ENCODE peak calls at places on chromosomes 3 and 15, in nine cellular contexts. One of them, this sample, is unnamed.

GRCh38 chr3:17258823-17259436 is 374.2 kb downstream of the PLCL2 start:
- DNase-seq in activated naive CD8-positive, alpha-beta T cell treated with anti-CD3 and anti-CD28 coated beads, Interleukin-2, amount 50 U/mL, for 24 hours: no peak
- DNase-seq in IMR-90: peak
- DNase-seq in KBM-7: peak
- DNase-seq in activated CD8-positive, alpha-beta memory T cell treated with anti-CD3 and anti-CD28 coated beads, Interleukin-2, amount 50 U/mL, for 4 hours: no peak
- DNase-seq in iris pigment epithelial cell: peak
- DNase-seq in HEK293T: peak
- DNase-seq in mammary epithelial cell: peak
- DNase-seq in neural progenitor cell: peak
- DNase-seq in this sample: no peak

GRCh38 chr3:127677541-127678314 is 5.0 kb downstream of the ABTB1 start:
- DNase-seq in activated naive CD8-positive, alpha-beta T cell treated with anti-CD3 and anti-CD28 coated beads, Interleukin-2, amount 50 U/mL, for 24 hours: no peak
- DNase-seq in mammary epithelial cell: no peak
- DNase-seq in activated CD8-positive, alpha-beta memory T cell treated with anti-CD3 and anti-CD28 coated beads, Interleukin-2, amount 50 U/mL, for 4 hours: no peak
- DNase-seq in HEK293T: no peak
- DNase-seq in iris pigment epithelial cell: no peak
- DNase-seq in KBM-7: no peak
- DNase-seq in neural progenitor cell: no peak
- DNase-seq in IMR-90: no peak
- DNase-seq in this sample: peak

GRCh38 chr15:85470549-85471271 is 90.3 kb downstream of the AKAP13 start:
- DNase-seq in activated CD8-positive, alpha-beta memory T cell treated with anti-CD3 and anti-CD28 coated beads, Interleukin-2, amount 50 U/mL, for 4 hours: no peak
- DNase-seq in HEK293T: no peak
- DNase-seq in neural progenitor cell: no peak
- DNase-seq in iris pigment epithelial cell: no peak
- DNase-seq in activated naive CD8-positive, alpha-beta T cell treated with anti-CD3 and anti-CD28 coated beads, Interleukin-2, amount 50 U/mL, for 24 hours: no peak
- DNase-seq in mammary epithelial cell: no peak
- DNase-seq in KBM-7: no peak
- DNase-seq in IMR-90: no peak
- DNase-seq in this sample: no peak

GRCh38 chr3:194974468-194975135 is 288.9 kb downstream of the FAM43A start:
- DNase-seq in activated naive CD8-positive, alpha-beta T cell treated with anti-CD3 and anti-CD28 coated beads, Interleukin-2, amount 50 U/mL, for 24 hours: no peak
- DNase-seq in activated CD8-positive, alpha-beta memory T cell treated with anti-CD3 and anti-CD28 coated beads, Interleukin-2, amount 50 U/mL, for 4 hours: no peak
- DNase-seq in mammary epithelial cell: no peak
- DNase-seq in neural progenitor cell: no peak
- DNase-seq in iris pigment epithelial cell: no peak
- DNase-seq in KBM-7: no peak
- DNase-seq in IMR-90: no peak
- DNase-seq in HEK293T: no peak
- DNase-seq in this sample: no peak

GRCh38 chr3:179658584-179658983 is 5.7 kb downstream of the USP13 start:
- DNase-seq in iris pigment epithelial cell: no peak
- DNase-seq in KBM-7: no peak
- DNase-seq in activated naive CD8-positive, alpha-beta T cell treated with anti-CD3 and anti-CD28 coated beads, Interleukin-2, amount 50 U/mL, for 24 hours: no peak
- DNase-seq in IMR-90: no peak
- DNase-seq in activated CD8-positive, alpha-beta memory T cell treated with anti-CD3 and anti-CD28 coated beads, Interleukin-2, amount 50 U/mL, for 4 hours: no peak
- DNase-seq in mammary epithelial cell: no peak
- DNase-seq in HEK293T: no peak
- DNase-seq in neural progenitor cell: no peak
- DNase-seq in this sample: no peak

GRCh38 chr3:149393355-149394165 is 16.1 kb upstream of the TM4SF1 start:
- DNase-seq in iris pigment epithelial cell: peak
- DNase-seq in HEK293T: peak
- DNase-seq in neural progenitor cell: peak
- DNase-seq in activated naive CD8-positive, alpha-beta T cell treated with anti-CD3 and anti-CD28 coated beads, Interleukin-2, amount 50 U/mL, for 24 hours: peak
- DNase-seq in mammary epithelial cell: peak
- DNase-seq in activated CD8-positive, alpha-beta memory T cell treated with anti-CD3 and anti-CD28 coated beads, Interleukin-2, amount 50 U/mL, for 4 hours: no peak
- DNase-seq in IMR-90: peak
- DNase-seq in KBM-7: peak
- DNase-seq in this sample: no peak

GRCh38 chr15:31453558-31454318 is 127.1 kb downstream of the KLF13 start:
- DNase-seq in IMR-90: no peak
- DNase-seq in iris pigment epithelial cell: no peak
- DNase-seq in KBM-7: no peak
- DNase-seq in mammary epithelial cell: no peak
- DNase-seq in activated CD8-positive, alpha-beta memory T cell treated with anti-CD3 and anti-CD28 coated beads, Interleukin-2, amount 50 U/mL, for 4 hours: no peak
- DNase-seq in HEK293T: no peak
- DNase-seq in neural progenitor cell: no peak
- DNase-seq in activated naive CD8-positive, alpha-beta T cell treated with anti-CD3 and anti-CD28 coated beads, Interleukin-2, amount 50 U/mL, for 24 hours: no peak
- DNase-seq in this sample: no peak

GRCh38 chr15:90654233-90655124 is 62.7 kb upstream of the BLM start:
- DNase-seq in neural progenitor cell: no peak
- DNase-seq in activated CD8-positive, alpha-beta memory T cell treated with anti-CD3 and anti-CD28 coated beads, Interleukin-2, amount 50 U/mL, for 4 hours: no peak
- DNase-seq in activated naive CD8-positive, alpha-beta T cell treated with anti-CD3 and anti-CD28 coated beads, Interleukin-2, amount 50 U/mL, for 24 hours: peak
- DNase-seq in iris pigment epithelial cell: no peak
- DNase-seq in HEK293T: no peak
- DNase-seq in mammary epithelial cell: no peak
- DNase-seq in KBM-7: no peak
- DNase-seq in IMR-90: no peak
- DNase-seq in this sample: no peak

GRCh38 chr15:74173545-74174215 is at the start of gene ISLR:
- DNase-seq in HEK293T: no peak
- DNase-seq in activated naive CD8-positive, alpha-beta T cell treated with anti-CD3 and anti-CD28 coated beads, Interleukin-2, amount 50 U/mL, for 24 hours: no peak
- DNase-seq in KBM-7: no peak
- DNase-seq in IMR-90: peak
- DNase-seq in iris pigment epithelial cell: no peak
- DNase-seq in mammary epithelial cell: no peak
- DNase-seq in neural progenitor cell: no peak
- DNase-seq in activated CD8-positive, alpha-beta memory T cell treated with anti-CD3 and anti-CD28 coated beads, Interleukin-2, amount 50 U/mL, for 4 hours: no peak
- DNase-seq in this sample: no peak

GRCh38 chr3:5510300-5510699 is 322.8 kb downstream of the EDEM1 start:
- DNase-seq in HEK293T: no peak
- DNase-seq in IMR-90: no peak
- DNase-seq in activated CD8-positive, alpha-beta memory T cell treated with anti-CD3 and anti-CD28 coated beads, Interleukin-2, amount 50 U/mL, for 4 hours: no peak
- DNase-seq in mammary epithelial cell: no peak
- DNase-seq in iris pigment epithelial cell: no peak
- DNase-seq in KBM-7: no peak
- DNase-seq in neural progenitor cell: peak
- DNase-seq in activated naive CD8-positive, alpha-beta T cell treated with anti-CD3 and anti-CD28 coated beads, Interleukin-2, amount 50 U/mL, for 24 hours: no peak
- DNase-seq in this sample: no peak

GRCh38 chr3:65777050-65777449 is 261.7 kb downstream of the MAGI1 start:
- DNase-seq in neural progenitor cell: no peak
- DNase-seq in KBM-7: no peak
- DNase-seq in iris pigment epithelial cell: no peak
- DNase-seq in mammary epithelial cell: no peak
- DNase-seq in IMR-90: no peak
- DNase-seq in activated naive CD8-positive, alpha-beta T cell treated with anti-CD3 and anti-CD28 coated beads, Interleukin-2, amount 50 U/mL, for 24 hours: no peak
- DNase-seq in activated CD8-positive, alpha-beta memory T cell treated with anti-CD3 and anti-CD28 coated beads, Interleukin-2, amount 50 U/mL, for 4 hours: no peak
- DNase-seq in HEK293T: no peak
- DNase-seq in this sample: no peak

GRCh38 chr15:82105458-82106205 is 59.8 kb upstream of the MEX3B start:
- DNase-seq in neural progenitor cell: no peak
- DNase-seq in mammary epithelial cell: peak
- DNase-seq in HEK293T: no peak
- DNase-seq in activated naive CD8-positive, alpha-beta T cell treated with anti-CD3 and anti-CD28 coated beads, Interleukin-2, amount 50 U/mL, for 24 hours: no peak
- DNase-seq in IMR-90: peak
- DNase-seq in KBM-7: no peak
- DNase-seq in activated CD8-positive, alpha-beta memory T cell treated with anti-CD3 and anti-CD28 coated beads, Interleukin-2, amount 50 U/mL, for 4 hours: no peak
- DNase-seq in iris pigment epithelial cell: peak
- DNase-seq in this sample: no peak

GRCh38 chr3:100163787-100164186 is 49.5 kb upstream of the FILIP1L start:
- DNase-seq in iris pigment epithelial cell: peak
- DNase-seq in activated CD8-positive, alpha-beta memory T cell treated with anti-CD3 and anti-CD28 coated beads, Interleukin-2, amount 50 U/mL, for 4 hours: no peak
- DNase-seq in HEK293T: no peak
- DNase-seq in activated naive CD8-positive, alpha-beta T cell treated with anti-CD3 and anti-CD28 coated beads, Interleukin-2, amount 50 U/mL, for 24 hours: no peak
- DNase-seq in IMR-90: no peak
- DNase-seq in KBM-7: no peak
- DNase-seq in neural progenitor cell: no peak
- DNase-seq in mammary epithelial cell: no peak
- DNase-seq in this sample: no peak

GRCh38 chr3:170080605-170081004 is 42.8 kb downstream of the GPR160 start:
- DNase-seq in IMR-90: no peak
- DNase-seq in HEK293T: no peak
- DNase-seq in neural progenitor cell: no peak
- DNase-seq in mammary epithelial cell: no peak
- DNase-seq in iris pigment epithelial cell: no peak
- DNase-seq in activated naive CD8-positive, alpha-beta T cell treated with anti-CD3 and anti-CD28 coated beads, Interleukin-2, amount 50 U/mL, for 24 hours: no peak
- DNase-seq in activated CD8-positive, alpha-beta memory T cell treated with anti-CD3 and anti-CD28 coated beads, Interleukin-2, amount 50 U/mL, for 4 hours: no peak
- DNase-seq in KBM-7: no peak
- DNase-seq in this sample: no peak

GRCh38 chr3:34159613-34160420 is 361.4 kb downstream of the PDCD6IP start:
- DNase-seq in IMR-90: no peak
- DNase-seq in mammary epithelial cell: no peak
- DNase-seq in HEK293T: no peak
- DNase-seq in activated naive CD8-positive, alpha-beta T cell treated with anti-CD3 and anti-CD28 coated beads, Interleukin-2, amount 50 U/mL, for 24 hours: no peak
- DNase-seq in iris pigment epithelial cell: no peak
- DNase-seq in neural progenitor cell: no peak
- DNase-seq in activated CD8-positive, alpha-beta memory T cell treated with anti-CD3 and anti-CD28 coated beads, Interleukin-2, amount 50 U/mL, for 4 hours: no peak
- DNase-seq in KBM-7: no peak
- DNase-seq in this sample: no peak

GRCh38 chr15:58932791-58933310 is 628 bp downstream of the SLTM start:
- DNase-seq in activated CD8-positive, alpha-beta memory T cell treated with anti-CD3 and anti-CD28 coated beads, Interleukin-2, amount 50 U/mL, for 4 hours: no peak
- DNase-seq in KBM-7: peak
- DNase-seq in neural progenitor cell: no peak
- DNase-seq in mammary epithelial cell: no peak
- DNase-seq in IMR-90: no peak
- DNase-seq in activated naive CD8-positive, alpha-beta T cell treated with anti-CD3 and anti-CD28 coated beads, Interleukin-2, amount 50 U/mL, for 24 hours: no peak
- DNase-seq in iris pigment epithelial cell: no peak
- DNase-seq in HEK293T: peak
- DNase-seq in this sample: no peak

GRCh38 chr3:129552287-129553050 is 9.5 kb downstream of the H1-8 start:
- DNase-seq in activated naive CD8-positive, alpha-beta T cell treated with anti-CD3 and anti-CD28 coated beads, Interleukin-2, amount 50 U/mL, for 24 hours: no peak
- DNase-seq in activated CD8-positive, alpha-beta memory T cell treated with anti-CD3 and anti-CD28 coated beads, Interleukin-2, amount 50 U/mL, for 4 hours: no peak
- DNase-seq in HEK293T: no peak
- DNase-seq in IMR-90: no peak
- DNase-seq in mammary epithelial cell: no peak
- DNase-seq in KBM-7: no peak
- DNase-seq in iris pigment epithelial cell: no peak
- DNase-seq in neural progenitor cell: no peak
- DNase-seq in this sample: no peak

GRCh38 chr3:13042127-13042931 is 30.9 kb downstream of the IQSEC1 start:
- DNase-seq in iris pigment epithelial cell: no peak
- DNase-seq in activated CD8-positive, alpha-beta memory T cell treated with anti-CD3 and anti-CD28 coated beads, Interleukin-2, amount 50 U/mL, for 4 hours: no peak
- DNase-seq in activated naive CD8-positive, alpha-beta T cell treated with anti-CD3 and anti-CD28 coated beads, Interleukin-2, amount 50 U/mL, for 24 hours: no peak
- DNase-seq in mammary epithelial cell: no peak
- DNase-seq in IMR-90: no peak
- DNase-seq in KBM-7: no peak
- DNase-seq in HEK293T: no peak
- DNase-seq in neural progenitor cell: peak
- DNase-seq in this sample: no peak

GRCh38 chr3:9014189-9014588 is 50.9 kb upstream of the RAD18 start:
- DNase-seq in neural progenitor cell: no peak
- DNase-seq in iris pigment epithelial cell: peak
- DNase-seq in mammary epithelial cell: no peak
- DNase-seq in HEK293T: no peak
- DNase-seq in activated CD8-positive, alpha-beta memory T cell treated with anti-CD3 and anti-CD28 coated beads, Interleukin-2, amount 50 U/mL, for 4 hours: no peak
- DNase-seq in activated naive CD8-positive, alpha-beta T cell treated with anti-CD3 and anti-CD28 coated beads, Interleukin-2, amount 50 U/mL, for 24 hours: no peak
- DNase-seq in KBM-7: no peak
- DNase-seq in IMR-90: peak
- DNase-seq in this sample: no peak

This sample was measured in natural killer cell.